ENCODE peak calls at places on chromosomes 6 and 20, in eight cellular contexts. V is body of pancreas; S is thoracic aorta; D is left ventricle myocardium inferior; H is IMR-90; W is A549; P is CD4-positive, alpha-beta T cell; T is coronary artery. L is an unnamed sample.

GRCh38 chr20:57417830-57418780 is 26.9 kb downstream of the RBM38 start:
- DNase-seq in H (no peak), V (no peak), P (no peak), S (no peak), T (no peak), W (no peak), D (no peak), L (no peak)

GRCh38 chr6:85561750-85562357 is 31.8 kb downstream of the SNX14 start:
- DNase-seq in T (no peak), H (peak; percentile 54), S (no peak), V (no peak), D (no peak), W (no peak), P (no peak), L (no peak)

GRCh38 chr6:169371344-169372144 is 117.9 kb upstream of the THBS2 start:
- DNase-seq in D (no peak), T (no peak), W (peak; percentile 46), V (no peak), P (no peak), H (peak; percentile 16), S (no peak), L (no peak)

GRCh38 chr6:158207452-158207788 is 39.3 kb downstream of the GTF2H5 start:
- DNase-seq in W (no peak), H (peak; percentile 48), S (no peak), D (no peak), T (no peak), P (no peak), V (no peak), L (no peak)

GRCh38 chr6:168122011-168122410 is 43.0 kb upstream of the FRMD1 start:
- DNase-seq in P (no peak), S (no peak), H (no peak), V (no peak), T (peak; percentile 28), D (no peak), W (no peak), L (no peak)

GRCh38 chr6:117615981-117616961 is 14.0 kb upstream of the GOPC start:
- DNase-seq in W (no peak), T (no peak), S (no peak), P (no peak), V (no peak), D (no peak), H (peak; percentile 11), L (no peak)

GRCh38 chr6:144064831-144065668 is 30.3 kb downstream of the SF3B5 start:
- DNase-seq in S (no peak), P (no peak), T (no peak), H (no peak), V (peak; percentile 50), D (no peak), W (no peak), L (no peak)

GRCh38 chr6:45710304-45710821 is 305.3 kb downstream of the CLIC5 start:
- DNase-seq in T (no peak), P (no peak), S (no peak), H (peak; percentile 23), D (no peak), V (no peak), W (peak; percentile 2), L (peak; percentile 84)

GRCh38 chr6:132648356-132648755 is 10.6 kb downstream of the TAAR1 start:
- DNase-seq in S (no peak), H (peak; percentile 74), V (no peak), P (no peak), W (peak; percentile 1), T (no peak), D (no peak), L (no peak)

GRCh38 chr6:170132561-170132991 is 158.3 kb downstream of the DLL1 start:
- DNase-seq in D (no peak), P (no peak), V (peak; percentile 7), W (no peak), H (no peak), S (no peak), T (no peak), L (no peak)

DNA sequence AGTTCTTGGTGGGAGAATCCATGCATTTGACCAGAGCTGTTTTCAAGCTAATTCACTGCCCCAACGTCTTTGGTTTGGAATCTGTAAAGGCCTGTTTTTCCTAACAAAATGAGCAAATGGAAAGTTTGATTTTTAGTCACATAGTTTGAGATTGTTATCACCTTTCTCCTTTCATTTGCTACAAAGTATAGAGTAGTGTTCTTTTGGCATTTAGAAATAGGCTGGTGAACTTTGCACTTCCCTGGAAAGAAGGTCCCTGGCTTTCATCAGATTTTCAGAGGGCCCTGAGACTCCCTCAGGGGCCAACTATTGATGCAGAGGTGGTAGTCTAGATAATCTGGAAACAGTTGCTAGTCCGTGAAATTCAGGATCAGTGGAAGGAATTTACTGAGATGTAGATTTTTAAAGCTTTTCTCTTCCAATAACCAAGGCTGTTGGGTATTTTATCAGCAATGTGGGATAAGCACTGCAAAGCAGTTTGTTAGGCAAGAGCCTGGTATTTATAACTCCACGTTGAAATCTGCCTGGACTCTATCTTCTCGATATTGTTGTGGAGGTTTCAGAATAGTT is 1.7 kb downstream of the ARFGEF2 start:
- DNase-seq in W (no peak), D (no peak), H (no peak), P (no peak), T (no peak), S (no peak), V (no peak), L (no peak)
- H3K27ac ChIP-seq in W (no peak overlapping the region), D (peak overlapping the region; percentile 98), H (no peak overlapping the region), P (no peak overlapping the region), T (peak overlapping the region; percentile 93), S (no peak overlapping the region), V (peak overlapping the region; percentile 98), L (peak overlapping the region; percentile 92)

GRCh38 chr6:159831373-159831679 is 31.2 kb downstream of the PNLDC1 start:
- DNase-seq in T (no peak), H (no peak), D (no peak), V (peak; percentile 56), S (no peak), P (no peak), W (no peak), L (no peak)
- H3K27ac ChIP-seq in T (no peak overlapping the region), H (no peak overlapping the region), D (no peak overlapping the region), V (no peak overlapping the region), S (no peak overlapping the region), P (no peak overlapping the region), W (no peak overlapping the region), L (no peak overlapping the region)

GRCh38 chr20:35117629-35118028 is 25.0 kb upstream of the TRPC4AP start:
- DNase-seq in S (no peak), P (no peak), H (no peak), W (no peak), T (no peak), V (no peak), D (no peak), L (no peak)

GRCh38 chr20:35122787-35123405 is 24.2 kb downstream of the EDEM2 start:
- DNase-seq in D (no peak), P (no peak), W (no peak), H (no peak), S (no peak), T (no peak), V (no peak), L (no peak)

GRCh38 chr20:35121186-35121585 is 25.9 kb downstream of the EDEM2 start:
- DNase-seq in D (no peak), W (no peak), H (no peak), T (no peak), V (no peak), P (no peak), S (no peak), L (no peak)

GRCh38 chr20:35117148-35117547 is 24.5 kb upstream of the TRPC4AP start:
- DNase-seq in V (no peak), T (no peak), H (peak; percentile 74), W (no peak), D (no peak), S (no peak), P (no peak), L (no peak)

DNA sequence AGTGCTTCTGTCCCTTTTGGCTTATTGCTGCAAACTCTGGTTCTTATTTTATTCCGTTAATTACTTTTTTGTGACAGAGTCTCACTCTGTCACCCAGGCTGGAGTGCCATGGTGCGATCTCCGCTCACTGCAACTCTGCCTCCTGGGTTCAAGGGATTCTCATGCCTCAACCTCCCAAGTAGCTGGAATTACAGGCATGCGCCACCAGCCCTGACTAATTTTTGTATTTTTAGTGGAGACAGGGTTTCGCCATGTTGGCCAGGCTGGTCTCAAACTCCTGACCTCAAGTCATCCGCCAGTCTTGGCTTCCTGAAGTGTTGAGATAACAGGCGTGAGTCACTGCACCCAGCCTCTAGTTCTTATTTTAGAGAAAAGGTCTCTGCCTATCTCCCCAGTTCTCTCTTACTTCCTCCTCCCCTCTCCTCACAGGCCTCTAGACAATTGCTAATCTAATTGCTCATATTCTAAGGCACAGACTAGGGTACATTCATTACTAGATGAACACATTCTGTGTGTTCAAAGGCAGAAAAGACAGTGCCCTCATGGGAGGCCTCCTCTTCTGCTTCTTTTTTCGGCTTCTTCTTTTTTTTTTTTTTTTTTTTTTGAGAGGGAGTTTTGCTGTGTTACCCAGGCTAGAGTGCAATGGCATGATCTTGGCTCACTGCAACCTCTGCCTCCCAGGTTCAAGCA is 27.0 kb downstream of the EDEM2 start:
- DNase-seq in W (no peak), D (no peak), S (peak; percentile 33), H (peak; percentile 89), P (no peak), V (no peak), T (no peak), L (peak; percentile 82)
- H3K27ac ChIP-seq in W (no peak overlapping the region), D (peak overlapping the region; percentile 79), S (no peak overlapping the region), H (peak overlapping the region; percentile 77), P (no peak overlapping the region), V (no peak overlapping the region), T (peak overlapping the region; percentile 78), L (peak overlapping the region; percentile 60)

GRCh38 chr6:118876814-118877213 is 17.1 kb upstream of the ASF1A start:
- DNase-seq in V (no peak), D (no peak), W (peak; percentile 2), H (peak; percentile 85), P (no peak), T (no peak), S (no peak), L (no peak)
- H3K27ac ChIP-seq in V (no peak overlapping the region), D (no peak overlapping the region), W (no peak overlapping the region), H (peak overlapping the region; percentile 84), P (no peak overlapping the region), T (no peak overlapping the region), S (no peak overlapping the region), L (no peak overlapping the region)

DNA sequence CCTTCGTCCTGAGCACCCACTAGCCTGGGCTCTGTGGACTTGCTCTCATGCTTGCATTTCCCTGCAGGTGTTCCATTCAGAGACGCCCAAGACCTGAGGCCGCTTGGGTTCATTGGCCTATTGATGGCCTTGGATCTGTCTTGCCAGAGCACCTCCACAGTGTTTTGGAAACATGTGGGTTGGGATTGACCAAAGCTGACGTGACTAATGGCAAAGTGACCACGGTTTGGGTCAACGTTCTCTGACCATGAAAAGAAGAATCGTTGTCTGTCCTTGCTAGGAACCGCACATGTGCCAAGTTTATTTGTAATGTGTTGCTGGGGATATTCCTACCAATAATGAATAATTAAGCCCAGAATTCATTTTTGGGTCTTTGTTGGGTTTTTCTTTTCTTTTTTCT is 29.8 kb upstream of the BMP6 start:
- DNase-seq in T (no peak), S (no peak), D (no peak), W (no peak), P (no peak), V (no peak), H (no peak), L (no peak)
- H3K27ac ChIP-seq in T (no peak overlapping the region), S (no peak overlapping the region), D (no peak overlapping the region), W (peak overlapping the region; percentile 82), P (no peak overlapping the region), V (no peak overlapping the region), H (no peak overlapping the region), L (no peak overlapping the region)

GRCh38 chr6:78824045-78824444 is 43.3 kb upstream of the IRAK1BP1 start:
- DNase-seq in H (no peak), S (no peak), W (no peak), D (no peak), P (no peak), V (no peak), T (no peak), L (no peak)
- H3K27ac ChIP-seq in H (no peak overlapping the region), S (no peak overlapping the region), W (no peak overlapping the region), D (no peak overlapping the region), P (no peak overlapping the region), V (no peak overlapping the region), T (no peak overlapping the region), L (no peak overlapping the region)

GRCh38 chr20:20037960-20038359 is 14.3 kb downstream of the CRNKL1 start:
- DNase-seq in T (no peak), S (no peak), V (no peak), H (peak; percentile 79), D (no peak), P (no peak), W (no peak), L (no peak)
- H3K27ac ChIP-seq in T (no peak overlapping the region), S (no peak overlapping the region), V (no peak overlapping the region), H (peak overlapping the region; percentile 58), D (no peak overlapping the region), P (no peak overlapping the region), W (no peak overlapping the region), L (no peak overlapping the region)